ENCODE peak calls at places on chromosomes 12 and 14, in nine cellular contexts. Q is adrenal gland; R is A673; M is mesendoderm; D is IMR-90; E is CD8-positive, alpha-beta T cell; A is lower lobe of right lung; V is CD4-positive, CD25-positive, alpha-beta regulatory T cell; S is neuronal stem cell. Z is an unnamed sample. For H3K4me1, the result is how much of the 10 kb centered on the place peaks cover.

GRCh38 chr12:110252716-110253115 is 28.3 kb upstream of the ATP2A2 start:
- DNase-seq in R (no peak), M (no peak), Q (no peak), S (no peak), D (no peak), V (no peak), E (no peak), A (no peak), Z (no peak)

GRCh38 chr12:4472045-4472444 is 26.4 kb upstream of the FGF6 start:
- DNase-seq in E (no peak), S (no peak), R (no peak), Q (no peak), A (no peak), M (no peak), D (no peak), V (no peak), Z (no peak)

GRCh38 chr12:124592481-124593160 is 25.2 kb upstream of the NCOR2 start:
- DNase-seq in M (no peak), A (no peak), E (no peak), R (no peak), D (no peak), Q (no peak), V (no peak), S (no peak), Z (no peak)

GRCh38 chr12:116244001-116244400 is 33.5 kb downstream of the MED13L start:
- DNase-seq in D (peak), R (peak), S (no peak), A (no peak), E (no peak), M (peak), Q (no peak), V (no peak), Z (no peak)

GRCh38 chr14:55249423-55249822 is 21.8 kb upstream of the FBXO34 start:
- DNase-seq in M (no peak), A (no peak), Q (no peak), D (peak), R (no peak), E (no peak), V (no peak), S (no peak), Z (no peak)

GRCh38 chr12:127008758-127009403 is 1258.1 kb upstream of the TMEM132C start:
- DNase-seq in Q (no peak), R (no peak), D (no peak), M (no peak), S (no peak), A (no peak), E (no peak), V (no peak), Z (no peak)

GRCh38 chr14:45587142-45587541 is 334.1 kb upstream of the MIS18BP1 start:
- DNase-seq in R (no peak), S (no peak), D (no peak), Q (no peak), E (no peak), M (no peak), V (no peak), A (no peak), Z (no peak)

GRCh38 chr12:76623929-76624328 is 64.4 kb upstream of the OSBPL8 start:
- DNase-seq in V (no peak), M (peak), S (no peak), R (peak), A (no peak), Q (no peak), D (peak), E (no peak), Z (no peak)

GRCh38 chr12:52837341-52837741 is 3.2 kb upstream of the KRT79 start:
- DNase-seq in S (no peak), M (peak), V (no peak), R (no peak), D (peak), E (no peak), A (no peak), Q (no peak), Z (no peak)

GRCh38 chr12:89832336-89832735 is 123.7 kb upstream of the ATP2B1 start:
- DNase-seq in M (no peak), A (no peak), S (no peak), R (no peak), D (no peak), E (no peak), V (no peak), Q (no peak), Z (no peak)
- H3K27ac ChIP-seq in M (no peak), A (no peak), S (no peak), R (no peak), D (no peak), E (no peak), V (no peak), Q (no peak), Z (no peak)

DNA sequence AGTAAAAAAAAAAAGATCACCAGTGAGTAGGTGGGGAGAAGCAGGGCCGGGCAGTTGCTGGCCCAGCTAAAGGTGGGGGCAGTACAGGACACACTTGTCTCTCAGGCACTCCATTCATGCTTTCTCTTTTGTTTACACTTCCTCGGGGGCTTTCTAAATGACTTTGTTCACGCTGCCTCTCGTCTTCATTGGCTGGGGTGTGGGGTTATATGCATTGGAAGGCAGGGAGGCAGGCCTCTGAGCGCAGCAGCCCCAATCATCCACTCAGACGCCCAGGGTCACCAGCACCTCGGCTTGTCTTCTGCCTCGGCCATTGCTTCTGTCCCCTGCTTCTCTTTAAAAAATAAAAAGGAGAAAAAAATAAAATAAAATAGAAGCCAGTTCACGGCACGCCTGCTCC is 369 bp downstream of the TGFB3 start:
- DNase-seq in M (peak), D (no peak), Q (peak), V (peak), S (peak), A (no peak), R (peak), E (peak), Z (peak)
- H3K4me1 ChIP-seq in M (under half), D (under half), Q (under half), V (under half), S (under half), A (half or more), R (under half), E (under half), Z (under half)

GRCh38 chr14:68844210-68844545 is 51.3 kb upstream of the ZFP36L1 start:
- DNase-seq in V (no peak), E (no peak), Q (no peak), D (no peak), S (no peak), R (no peak), A (no peak), M (no peak), Z (no peak)
- H3K4me3 ChIP-seq in V (no peak), E (no peak), Q (no peak), D (no peak), S (no peak), R (peak), A (no peak), M (no peak), Z (no peak)

GRCh38 chr12:75481013-75481705 is 604 bp downstream of the GLIPR1 start:
- DNase-seq in M (no peak), D (no peak), A (no peak), Q (no peak), R (no peak), E (no peak), S (no peak), V (no peak), Z (no peak)
- H3K27ac ChIP-seq in M (peak), D (peak), A (peak), Q (peak), R (peak), E (peak), S (no peak), V (peak), Z (peak)

DNA sequence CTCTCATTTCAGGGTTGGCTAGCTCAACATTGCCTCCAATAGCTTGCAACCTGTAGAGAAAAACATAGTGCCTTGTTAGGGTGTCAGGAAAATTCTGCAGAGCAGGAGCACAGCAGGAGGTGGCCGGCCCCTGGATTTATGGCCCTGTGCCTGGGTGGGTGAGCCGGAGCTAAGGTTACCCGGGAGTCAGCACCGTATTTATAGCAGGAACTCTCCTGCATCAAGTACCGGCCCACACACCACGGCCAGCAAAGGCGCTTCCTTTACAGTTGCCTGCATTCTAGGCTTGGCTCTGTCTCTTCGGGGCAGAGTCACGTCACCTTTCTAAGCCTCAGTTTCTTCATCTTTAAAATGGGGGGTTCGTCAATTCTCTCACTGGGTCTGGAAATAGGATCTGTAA is 52.8 kb upstream of the EML1 start:
- DNase-seq in E (no peak), V (no peak), Q (no peak), D (no peak), S (no peak), M (no peak), A (no peak), R (no peak), Z (no peak)
- H3K4me1 ChIP-seq in E (under half), V (under half), Q (under half), D (under half), S (under half), M (under half), A (under half), R (under half), Z (under half)

DNA sequence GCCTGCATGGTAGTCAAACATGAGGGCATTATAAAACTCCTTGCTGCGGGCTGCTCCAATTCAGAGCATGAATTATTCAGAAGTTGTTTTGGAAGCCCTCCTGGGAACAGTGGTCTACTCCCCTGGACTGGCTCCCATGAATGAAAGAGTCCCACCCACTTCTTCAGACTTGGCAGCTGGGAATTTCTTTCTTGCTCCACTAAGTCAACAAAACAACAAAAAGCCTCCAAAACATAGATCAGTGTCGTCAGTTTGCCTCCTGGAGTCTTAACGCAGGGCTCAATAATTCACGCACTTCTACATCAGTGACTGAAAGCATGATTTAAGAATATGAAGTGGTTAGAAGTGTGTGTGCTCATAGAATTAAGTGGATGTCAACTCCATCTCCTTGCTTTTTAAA is 37.9 kb downstream of the AKAP6 start:
- DNase-seq in Q (no peak), A (no peak), R (peak), D (no peak), S (no peak), M (no peak), V (no peak), E (no peak), Z (no peak)
- H3K4me3 ChIP-seq in Q (no peak), A (no peak), R (no peak), D (no peak), S (no peak), M (no peak), V (no peak), E (no peak), Z (no peak)

GRCh38 chr12:94457331-94457730 is 2.3 kb downstream of the CEP83 start:
- DNase-seq in E (no peak), A (no peak), Q (no peak), R (no peak), S (no peak), M (no peak), V (no peak), D (no peak), Z (no peak)
- H3K27ac ChIP-seq in E (no peak), A (no peak), Q (no peak), R (no peak), S (no peak), M (no peak), V (no peak), D (no peak), Z (no peak)

DNA sequence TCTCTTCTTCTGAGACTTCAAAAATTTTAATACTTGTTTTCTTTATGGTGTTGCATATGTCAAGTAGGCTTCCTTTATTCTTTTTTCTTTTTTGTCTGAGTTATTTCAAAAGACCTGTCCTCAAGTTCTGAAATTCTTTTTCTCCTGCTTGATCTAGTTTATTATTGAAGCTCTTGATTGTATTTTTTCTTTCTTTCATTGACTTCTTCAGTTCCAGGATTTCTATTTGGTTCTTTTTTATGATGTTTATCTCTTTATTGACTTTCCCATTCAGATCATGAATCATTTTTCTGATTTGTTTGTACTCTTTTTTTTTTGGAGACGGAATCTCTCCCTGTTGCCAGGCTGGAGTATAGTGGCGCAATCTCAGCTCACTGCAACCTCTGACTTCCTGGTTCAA is 34.1 kb downstream of the IFT43 start:
- DNase-seq in Q (no peak), D (no peak), M (no peak), E (no peak), V (no peak), S (no peak), R (no peak), A (no peak), Z (no peak)
- H3K4me1 ChIP-seq in Q (under half), D (under half), M (under half), E (under half), V (under half), S (under half), R (under half), A (under half), Z (under half)

GRCh38 chr12:28253175-28253641 is 63.0 kb downstream of the CCDC91 start:
- DNase-seq in V (peak), M (no peak), S (no peak), Q (no peak), A (no peak), R (no peak), E (no peak), D (peak), Z (peak)
- H3K4me3 ChIP-seq in V (peak), M (no peak), S (no peak), Q (no peak), A (no peak), R (no peak), E (no peak), D (no peak), Z (peak)

GRCh38 chr12:13104403-13104802 is 936 bp upstream of the GSG1 start:
- DNase-seq in S (no peak), R (no peak), M (no peak), A (no peak), E (no peak), V (no peak), D (no peak), Q (no peak), Z (no peak)

GRCh38 chr12:13102481-13103195 is 829 bp downstream of the GSG1 start:
- DNase-seq in S (no peak), A (no peak), V (no peak), D (peak), R (no peak), M (no peak), Q (no peak), E (no peak), Z (no peak)

GRCh38 chr12:13100882-13101769 is 2.3 kb downstream of the GSG1 start:
- DNase-seq in V (peak), M (peak), D (peak), A (peak), Q (peak), R (peak), S (peak), E (peak), Z (peak)

GRCh38 chr12:13101854-13102375 is 1.6 kb downstream of the GSG1 start:
- DNase-seq in S (no peak), M (no peak), R (peak), V (peak), Q (no peak), D (peak), A (no peak), E (peak), Z (peak)

DNA sequence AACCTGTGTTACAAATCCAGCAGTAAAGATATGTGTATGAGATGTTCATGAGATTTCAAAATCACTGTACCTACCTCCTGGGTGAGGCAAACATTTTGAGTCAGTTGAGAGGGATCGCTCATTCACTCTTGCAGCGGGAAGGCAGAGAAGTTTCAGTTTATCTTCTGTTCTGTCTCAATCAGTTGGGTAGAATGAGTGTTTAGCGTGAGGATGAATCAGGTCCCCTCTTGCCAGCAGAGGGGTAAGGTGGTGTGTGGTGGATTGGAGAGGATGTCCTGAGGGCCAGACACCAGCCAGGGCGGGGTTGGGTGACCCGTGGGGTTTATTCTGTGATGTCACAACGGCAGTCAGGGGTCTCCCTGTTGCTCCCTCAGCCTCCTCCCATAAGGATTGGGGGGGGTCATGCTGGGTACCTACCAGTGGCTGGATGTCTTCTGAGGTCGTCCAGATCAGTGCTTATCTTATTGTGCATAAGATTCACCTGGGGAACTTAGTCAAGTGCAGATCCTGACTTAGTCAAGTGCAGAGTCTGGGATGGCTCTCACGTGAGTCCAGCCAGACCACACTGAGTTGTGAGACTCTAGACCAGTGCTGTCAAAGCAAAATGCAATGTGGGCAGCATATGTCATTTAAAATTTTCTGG is at the start of gene GSG1:
- DNase-seq in S (no peak), E (no peak), R (no peak), A (no peak), V (no peak), M (no peak), D (peak), Q (no peak), Z (no peak)
- H3K27ac ChIP-seq in S (no peak), E (no peak), R (peak), A (peak), V (peak), M (no peak), D (peak), Q (no peak), Z (peak)